ENCODE peak calls at places on chromosomes 4 and X, in six cellular contexts. One of them, this sample, is unnamed.

GRCh38 chrX:151082077-151082948 is 94.1 kb upstream of the GPR50 start:
- DNase-seq in Caki2: peak
- DNase-seq in M059J: peak
- DNase-seq in substantia nigra: peak
- DNase-seq in cerebellum: peak
- DNase-seq in fibroblast of lung: peak
- DNase-seq in this sample: peak

GRCh38 chrX:70921709-70922352 is 9.1 kb downstream of the SLC7A3 start:
- DNase-seq in M059J: no peak
- DNase-seq in fibroblast of lung: no peak
- DNase-seq in Caki2: no peak
- DNase-seq in cerebellum: no peak
- DNase-seq in substantia nigra: no peak
- DNase-seq in this sample: no peak

GRCh38 chr4:129808242-129808641 is 712.3 kb downstream of the C4orf33 start:
- DNase-seq in fibroblast of lung: no peak
- DNase-seq in M059J: no peak
- DNase-seq in cerebellum: no peak
- DNase-seq in Caki2: no peak
- DNase-seq in substantia nigra: no peak
- DNase-seq in this sample: no peak

GRCh38 chr4:156977435-156978160 is 6.0 kb upstream of the PDGFC start:
- DNase-seq in substantia nigra: no peak
- DNase-seq in cerebellum: no peak
- DNase-seq in Caki2: no peak
- DNase-seq in fibroblast of lung: peak
- DNase-seq in M059J: peak
- DNase-seq in this sample: no peak

GRCh38 chr4:118811832-118812231 is 24.1 kb downstream of the SEC24D start:
- DNase-seq in M059J: no peak
- DNase-seq in cerebellum: no peak
- DNase-seq in fibroblast of lung: no peak
- DNase-seq in Caki2: no peak
- DNase-seq in substantia nigra: no peak
- DNase-seq in this sample: no peak

GRCh38 chr4:125187221-125187620 is 127.5 kb upstream of the FAT4 start:
- DNase-seq in substantia nigra: no peak
- DNase-seq in M059J: peak
- DNase-seq in Caki2: peak
- DNase-seq in cerebellum: no peak
- DNase-seq in fibroblast of lung: peak
- DNase-seq in this sample: no peak

GRCh38 chr4:176191974-176192373 is 3.4 kb downstream of the SPATA4 start:
- DNase-seq in cerebellum: no peak
- DNase-seq in fibroblast of lung: peak
- DNase-seq in Caki2: peak
- DNase-seq in substantia nigra: no peak
- DNase-seq in M059J: peak
- DNase-seq in this sample: no peak

GRCh38 chr4:115042496-115042895 is 70.9 kb downstream of the NDST4 start:
- DNase-seq in M059J: no peak
- DNase-seq in Caki2: no peak
- DNase-seq in cerebellum: no peak
- DNase-seq in fibroblast of lung: no peak
- DNase-seq in substantia nigra: no peak
- DNase-seq in this sample: no peak

GRCh38 chr4:73423184-73423583 is 12.8 kb upstream of the AFP start:
- DNase-seq in cerebellum: no peak
- DNase-seq in substantia nigra: no peak
- DNase-seq in Caki2: no peak
- DNase-seq in fibroblast of lung: no peak
- DNase-seq in M059J: no peak
- DNase-seq in this sample: no peak

GRCh38 chr4:30920043-30920442 is 199.9 kb downstream of the PCDH7 start:
- DNase-seq in substantia nigra: no peak
- DNase-seq in Caki2: no peak
- DNase-seq in M059J: peak
- DNase-seq in fibroblast of lung: no peak
- DNase-seq in cerebellum: no peak
- DNase-seq in this sample: no peak

GRCh38 chr4:186570193-186570996 is 15.0 kb upstream of the MTNR1A start:
- DNase-seq in cerebellum: no peak
- DNase-seq in fibroblast of lung: peak
- DNase-seq in M059J: peak
- DNase-seq in substantia nigra: no peak
- DNase-seq in Caki2: peak
- DNase-seq in this sample: no peak

GRCh38 chrX:69323786-69324720 is 158.8 kb upstream of the PJA1 start:
- DNase-seq in M059J: no peak
- DNase-seq in fibroblast of lung: no peak
- DNase-seq in Caki2: no peak
- DNase-seq in substantia nigra: no peak
- DNase-seq in cerebellum: no peak
- DNase-seq in this sample: no peak

GRCh38 chrX:10062352-10062751 is 94.4 kb upstream of the CLCN4 start:
- DNase-seq in substantia nigra: no peak
- DNase-seq in Caki2: no peak
- DNase-seq in M059J: no peak
- DNase-seq in fibroblast of lung: no peak
- DNase-seq in cerebellum: no peak
- DNase-seq in this sample: no peak

GRCh38 chrX:24137192-24137591 is 12.3 kb upstream of the ZFX start:
- DNase-seq in substantia nigra: no peak
- DNase-seq in Caki2: no peak
- DNase-seq in cerebellum: no peak
- DNase-seq in fibroblast of lung: no peak
- DNase-seq in M059J: no peak
- DNase-seq in this sample: no peak

GRCh38 chr4:58590714-58591113 is 1480.5 kb upstream of the IGFBP7 start:
- DNase-seq in fibroblast of lung: no peak
- DNase-seq in cerebellum: no peak
- DNase-seq in Caki2: no peak
- DNase-seq in M059J: no peak
- DNase-seq in substantia nigra: no peak
- DNase-seq in this sample: no peak

GRCh38 chr4:106618920-106619319 is 250.3 kb upstream of the GIMD1 start:
- DNase-seq in Caki2: no peak
- DNase-seq in fibroblast of lung: no peak
- DNase-seq in M059J: no peak
- DNase-seq in substantia nigra: no peak
- DNase-seq in cerebellum: no peak
- DNase-seq in this sample: no peak

GRCh38 chr4:37977471-37978452 is 17.6 kb downstream of the PTTG2 start:
- DNase-seq in M059J: peak
- DNase-seq in substantia nigra: peak
- DNase-seq in fibroblast of lung: peak
- DNase-seq in Caki2: peak
- DNase-seq in cerebellum: peak
- DNase-seq in this sample: peak

GRCh38 chr4:41129128-41129754 is 85.1 kb downstream of the APBB2 start:
- DNase-seq in Caki2: no peak
- DNase-seq in substantia nigra: no peak
- DNase-seq in cerebellum: no peak
- DNase-seq in M059J: no peak
- DNase-seq in fibroblast of lung: no peak
- DNase-seq in this sample: no peak

GRCh38 chr4:150952167-150952845 is 62.8 kb downstream of the LRBA start:
- DNase-seq in substantia nigra: no peak
- DNase-seq in cerebellum: no peak
- DNase-seq in M059J: no peak
- DNase-seq in Caki2: no peak
- DNase-seq in fibroblast of lung: no peak
- DNase-seq in this sample: no peak

GRCh38 chr4:176350671-176351070 is 30.9 kb downstream of the SPCS3 start:
- DNase-seq in Caki2: no peak
- DNase-seq in cerebellum: no peak
- DNase-seq in substantia nigra: no peak
- DNase-seq in M059J: no peak
- DNase-seq in fibroblast of lung: no peak
- DNase-seq in this sample: no peak

GRCh38 chr4:186772936-186773335 is 49.3 kb upstream of the FAT1 start:
- DNase-seq in cerebellum: no peak
- DNase-seq in fibroblast of lung: peak
- DNase-seq in M059J: no peak
- DNase-seq in substantia nigra: no peak
- DNase-seq in Caki2: no peak
- DNase-seq in this sample: no peak

This sample was measured in stimulated activated CD8-positive, alpha-beta memory T cell treated with anti-CD3 and anti-CD28 coated beads, Interleukin-2, amount 100 ng/mL, for 1 hour.